ENCODE peak calls at places on chromosome 3, in eight cellular contexts. I, E, L, F, X, O, V and H are unnamed samples.
A peak's percentile ranks its signal among the peaks of the same experiment; 100 is the strongest.

GRCh38 chr3:157375342-157375986 is 61.2 kb upstream of the PTX3 start:
- DNase-seq in I (no peak), E (no peak), L (no peak), F (no peak), X (no peak), O (no peak), V (no peak), H (no peak)

GRCh38 chr3:124972457-124972856 is 37.9 kb upstream of the MUC13 start:
- DNase-seq in I (peak; percentile 81), E (no peak), L (no peak), F (no peak), X (no peak), O (peak; percentile 31), V (no peak), H (no peak)

GRCh38 chr3:30495172-30496124 is 111.0 kb upstream of the TGFBR2 start:
- DNase-seq in I (no peak), E (no peak), L (no peak), F (peak; percentile 30), X (no peak), O (no peak), V (no peak), H (peak; percentile 29)

GRCh38 chr3:52831500-52832301 is 1.2 kb upstream of the ITIH4 start:
- DNase-seq in I (peak; percentile 9), E (no peak), L (no peak), F (peak; percentile 79), X (peak; percentile 89), O (peak; percentile 70), V (no peak), H (peak; percentile 73)

GRCh38 chr3:171442184-171442583 is 18.0 kb downstream of the TNIK start:
- DNase-seq in I (no peak), E (no peak), L (no peak), F (no peak), X (no peak), O (no peak), V (no peak), H (no peak)

GRCh38 chr3:65945953-65946352 is 92.8 kb downstream of the MAGI1 start:
- DNase-seq in I (no peak), E (no peak), L (no peak), F (no peak), X (no peak), O (no peak), V (no peak), H (no peak)

GRCh38 chr3:175149675-175150074 is 290.5 kb downstream of the NAALADL2 start:
- DNase-seq in I (peak; percentile 99), E (no peak), L (no peak), F (no peak), X (no peak), O (peak; percentile 92), V (no peak), H (peak; percentile 100)

GRCh38 chr3:62749130-62749529 is 126.1 kb downstream of the CADPS start:
- DNase-seq in I (no peak), E (no peak), L (no peak), F (no peak), X (no peak), O (no peak), V (no peak), H (no peak)

GRCh38 chr3:104245241-104245640 is 1121.5 kb upstream of the ALCAM start:
- DNase-seq in I (no peak), E (no peak), L (no peak), F (no peak), X (no peak), O (no peak), V (no peak), H (no peak)

GRCh38 chr3:22159004-22159695 is 408.1 kb upstream of the ZNF385D start:
- DNase-seq in I (no peak), E (no peak), L (no peak), F (no peak), X (no peak), O (peak; percentile 3), V (no peak), H (peak; percentile 8)

GRCh38 chr3:2098398-2099027 is at the start of gene CNTN4:
- DNase-seq in I (peak; percentile 90), E (no peak), L (no peak), F (no peak), X (no peak), O (no peak), V (peak; percentile 18), H (peak; percentile 94)

GRCh38 chr3:119294402-119294888 is 262 bp downstream of the ARHGAP31 start:
- DNase-seq in I (no peak), E (peak; percentile 66), L (peak; percentile 64), F (no peak), X (peak; percentile 38), O (peak; percentile 32), V (peak; percentile 72), H (peak; percentile 75)

GRCh38 chr3:20310629-20311028 is 124.6 kb upstream of the SGO1 start:
- DNase-seq in I (no peak), E (no peak), L (no peak), F (no peak), X (no peak), O (no peak), V (no peak), H (peak; percentile 55)

GRCh38 chr3:36648241-36649034 is 115.9 kb downstream of the DCLK3 start:
- DNase-seq in I (no peak), E (no peak), L (no peak), F (peak; percentile 90), X (peak; percentile 18), O (peak; percentile 11), V (no peak), H (no peak)

GRCh38 chr3:146382386-146382785 is 87.0 kb downstream of the PLSCR2 start:
- DNase-seq in I (peak; percentile 41), E (no peak), L (no peak), F (peak; percentile 43), X (peak; percentile 2), O (peak; percentile 53), V (no peak), H (peak; percentile 67)

GRCh38 chr3:132432639-132433038 is 15.3 kb downstream of the DNAJC13 start:
- DNase-seq in I (no peak), E (no peak), L (no peak), F (peak; percentile 90), X (peak; percentile 77), O (peak; percentile 55), V (no peak), H (peak; percentile 15)